ENCODE peak calls at places on chromosome 9, in four cellular contexts. N is caudate nucleus, K is GM23248, U is thoracic aorta. M is an unnamed sample.

GRCh38 chr9:99357575-99357974 is 135.5 kb downstream of the SEC61B start:
- DNase-seq in N (no peak), K (peak), U (no peak), M (no peak)

GRCh38 chr9:2320632-2321031 is 301.0 kb upstream of the VLDLR start:
- DNase-seq in N (no peak), K (no peak), U (no peak), M (no peak)

GRCh38 chr9:112439171-112439570 is 47.5 kb upstream of the KIAA1958 start:
- DNase-seq in N (no peak), K (no peak), U (no peak), M (no peak)

GRCh38 chr9:89884356-89885083 is 279.7 kb downstream of the GADD45G start:
- DNase-seq in N (no peak), K (no peak), U (no peak), M (no peak)

GRCh38 chr9:32525506-32525905 is 490 bp downstream of the RIGI start:
- DNase-seq in N (no peak), K (peak), U (no peak), M (no peak)

GRCh38 chr9:130766031-130766903 is 68.8 kb upstream of the ABL1 start:
- DNase-seq in N (peak), K (no peak), U (no peak), M (no peak)

GRCh38 chr9:34552606-34552981 is 29.8 kb upstream of the ENHO start:
- DNase-seq in N (no peak), K (no peak), U (no peak), M (peak)

GRCh38 chr9:132644251-132644650 is 25.5 kb downstream of the DDX31 start:
- DNase-seq in N (no peak), K (no peak), U (no peak), M (no peak)

GRCh38 chr9:88571417-88571816 is 36.4 kb downstream of the NXNL2 start:
- DNase-seq in N (peak), K (peak), U (no peak), M (no peak)

GRCh38 chr9:128881627-128881883 is 195 bp downstream of the KYAT1 start:
- DNase-seq in N (no peak), K (no peak), U (no peak), M (no peak)

GRCh38 chr9:89536145-89536574 is 38.2 kb upstream of the SEMA4D start:
- DNase-seq in N (no peak), K (no peak), U (no peak), M (no peak)

GRCh38 chr9:130017035-130017909 is 25.7 kb downstream of the FNBP1 start:
- DNase-seq in N (no peak), K (peak), U (no peak), M (no peak)

GRCh38 chr9:129013674-129014073 is 14.5 kb downstream of the SH3GLB2 start:
- DNase-seq in N (no peak), K (no peak), U (no peak), M (no peak)

GRCh38 chr9:135345775-135346433 is 133.7 kb upstream of the PPP1R26 start:
- DNase-seq in N (no peak), K (no peak), U (no peak), M (no peak)

GRCh38 chr9:95460627-95461164 is 56.1 kb downstream of the PTCH1 start:
- DNase-seq in N (no peak), K (no peak), U (no peak), M (no peak)

GRCh38 chr9:86807577-86807976 is 139.7 kb downstream of the GAS1 start:
- DNase-seq in N (peak), K (peak), U (no peak), M (no peak)

GRCh38 chr9:129486496-129487306 is 134.2 kb downstream of the C9orf50 start:
- DNase-seq in N (no peak), K (peak), U (peak), M (peak)

GRCh38 chr9:81321551-81321950 is 367.8 kb downstream of the TLE1 start:
- DNase-seq in N (no peak), K (peak), U (no peak), M (no peak)

GRCh38 chr9:91426123-91426745 is 2.6 kb upstream of the NFIL3 start:
- DNase-seq in N (no peak), K (peak), U (no peak), M (no peak)

GRCh38 chr9:93255994-93256877 is 72.3 kb downstream of the WNK2 start:
- DNase-seq in N (no peak), K (no peak), U (no peak), M (peak)

M was measured in ascending aorta.